ENCODE peak calls at places on chromosomes 1 and 21, in eight cellular contexts. K, I, Y, F, M, V, H and L are unnamed samples.
A peak's percentile ranks its signal among the peaks of the same experiment; 100 is the strongest.

GRCh38 chr1:8239039-8239305 is 78.9 kb upstream of the SLC45A1 start:
- DNase-seq in Y (no peak), F (no peak), K (peak; percentile 43), H (no peak), M (peak; percentile 53), V (peak; percentile 60), I (peak; percentile 64), L (peak; percentile 57)

GRCh38 chr1:234978397-234979291 is 150.0 kb downstream of the TOMM20 start:
- DNase-seq in V (peak; percentile 45), Y (peak; percentile 64), K (no peak), M (peak; percentile 90), F (no peak), I (peak; percentile 87), H (peak; percentile 78), L (no peak)

GRCh38 chr1:243434594-243434993 is 178.8 kb downstream of the SDCCAG8 start:
- DNase-seq in I (no peak), K (no peak), V (no peak), M (no peak), F (no peak), Y (no peak), H (no peak), L (no peak)

GRCh38 chr1:200493344-200493743 is 83.5 kb upstream of the ZNF281 start:
- DNase-seq in V (peak; percentile 13), H (no peak), I (no peak), Y (no peak), M (no peak), K (no peak), F (no peak), L (no peak)

GRCh38 chr21:15742052-15742451 is 12.3 kb downstream of the USP25 start:
- DNase-seq in H (no peak), K (no peak), M (no peak), V (no peak), I (no peak), Y (peak; percentile 19), F (no peak), L (no peak)

GRCh38 chr1:29315262-29315661 is 78.9 kb downstream of the PTPRU start:
- DNase-seq in F (no peak), K (no peak), H (no peak), M (no peak), Y (no peak), I (no peak), V (no peak), L (no peak)

GRCh38 chr1:5768014-5768413 is 224.2 kb downstream of the NPHP4 start:
- DNase-seq in F (no peak), Y (no peak), V (no peak), H (no peak), K (no peak), I (no peak), M (no peak), L (no peak)

GRCh38 chr1:18230840-18231239 is 123.2 kb downstream of the IGSF21 start:
- DNase-seq in H (no peak), V (no peak), M (no peak), F (no peak), K (no peak), Y (no peak), I (no peak), L (no peak)

GRCh38 chr1:107277022-107277421 is 136.2 kb downstream of the NTNG1 start:
- DNase-seq in Y (no peak), M (peak; percentile 16), K (peak; percentile 9), I (peak; percentile 41), V (peak; percentile 23), F (no peak), H (peak; percentile 78), L (no peak)

GRCh38 chr21:34276711-34277425 is 86.9 kb upstream of the KCNE2 start:
- DNase-seq in Y (no peak), V (no peak), H (no peak), F (no peak), I (no peak), M (peak; percentile 18), K (no peak), L (no peak)

GRCh38 chr1:77143529-77144121 is 75.6 kb downstream of the PIGK start:
- DNase-seq in Y (no peak), H (peak; percentile 13), M (no peak), V (no peak), F (no peak), I (no peak), K (no peak), L (no peak)

GRCh38 chr1:2316451-2316940 is 74.9 kb downstream of the MORN1 start:
- DNase-seq in Y (no peak), I (no peak), M (no peak), V (no peak), H (no peak), F (no peak), K (no peak), L (no peak)

GRCh38 chr1:150528997-150529396 is 13.4 kb downstream of the FALEC start:
- DNase-seq in H (no peak), V (peak; percentile 50), Y (no peak), M (peak; percentile 54), F (no peak), I (no peak), K (peak; percentile 38), L (no peak)

GRCh38 chr1:179883739-179884138 is 1.7 kb downstream of the TOR1AIP1 start:
- DNase-seq in K (no peak), M (no peak), I (no peak), H (peak; percentile 66), Y (no peak), F (no peak), V (no peak), L (no peak)

GRCh38 chr1:48371598-48371997 is 100.4 kb downstream of the SPATA6 start:
- DNase-seq in K (no peak), F (no peak), I (no peak), Y (no peak), H (no peak), M (no peak), V (no peak), L (no peak)

GRCh38 chr1:53145942-53146708 is 3.7 kb upstream of the SLC1A7 start:
- DNase-seq in V (peak; percentile 87), I (peak; percentile 40), F (peak; percentile 96), Y (peak; percentile 81), K (peak; percentile 88), M (peak; percentile 99), H (peak; percentile 94), L (peak; percentile 75)

GRCh38 chr1:47805826-47806450 is 191.2 kb downstream of the TRABD2B start:
- DNase-seq in F (no peak), K (no peak), V (no peak), H (peak; percentile 33), Y (no peak), I (no peak), M (no peak), L (no peak)

GRCh38 chr21:41745971-41746743 is 20.7 kb downstream of the RIPK4 start:
- DNase-seq in I (no peak), Y (no peak), V (no peak), K (no peak), F (peak; percentile 63), H (no peak), M (no peak), L (no peak)

GRCh38 chr1:81574365-81574764 is 226.4 kb upstream of the ADGRL2 start:
- DNase-seq in K (no peak), V (no peak), F (no peak), H (no peak), M (no peak), Y (no peak), I (no peak), L (no peak)

GRCh38 chr1:157961805-157962762 is 31.4 kb upstream of the KIRREL1 start:
- DNase-seq in M (peak; percentile 75), K (no peak), V (no peak), Y (no peak), H (peak; percentile 75), I (no peak), F (no peak), L (no peak)

GRCh38 chr1:10692401-10693021 is 103.9 kb downstream of the CASZ1 start:
- DNase-seq in V (peak; percentile 83), K (peak; percentile 75), M (no peak), I (peak; percentile 88), Y (no peak), H (peak; percentile 71), F (no peak), L (peak; percentile 71)

GRCh38 chr1:79982218-79982617 is 975.7 kb upstream of the ADGRL4 start:
- DNase-seq in I (peak; percentile 20), F (peak; percentile 39), V (peak; percentile 90), K (peak; percentile 82), M (peak; percentile 78), H (peak; percentile 36), Y (peak; percentile 87), L (peak; percentile 81)

GRCh38 chr1:223704921-223705878 is 7.1 kb upstream of the CAPN2 start:
- DNase-seq in V (no peak), I (no peak), F (no peak), M (no peak), Y (no peak), K (no peak), H (no peak), L (no peak)

GRCh38 chr1:40449684-40450490 is at the start of gene ZFP69B:
- DNase-seq in I (peak; percentile 92), M (peak; percentile 90), V (peak; percentile 95), H (peak; percentile 97), F (peak; percentile 95), Y (peak; percentile 95), K (peak; percentile 93), L (peak; percentile 86)
- TF ChIP-seq CTCF in I (no peak), M (no peak), V (no peak), H (no peak), F (no peak), Y (no peak), K (no peak), L (no peak)

GRCh38 chr1:22807340-22807739 is 96.7 kb downstream of the EPHB2 start:
- DNase-seq in H (no peak), K (no peak), F (no peak), V (no peak), M (no peak), Y (no peak), I (no peak), L (no peak)
- H3K4me3 ChIP-seq in H (no peak overlapping the region), K (no peak overlapping the region), F (no peak overlapping the region), V (no peak overlapping the region), M (no peak overlapping the region), Y (no peak overlapping the region), I (no peak overlapping the region), L (no peak overlapping the region)

GRCh38 chr1:209229494-209230059 is 353.9 kb upstream of the CAMK1G start:
- DNase-seq in V (no peak), Y (no peak), I (no peak), M (no peak), K (no peak), F (no peak), H (no peak), L (no peak)

GRCh38 chr1:209231476-209232156 is 351.9 kb upstream of the CAMK1G start:
- DNase-seq in H (no peak), Y (no peak), K (no peak), I (no peak), V (no peak), M (no peak), F (no peak), L (no peak)

GRCh38 chr1:209224886-209225285 is 358.6 kb upstream of the CAMK1G start:
- DNase-seq in F (no peak), K (no peak), M (no peak), I (no peak), Y (no peak), V (no peak), H (no peak), L (no peak)

GRCh38 chr1:209230319-209230718 is 353.2 kb upstream of the CAMK1G start:
- DNase-seq in Y (no peak), M (no peak), H (no peak), F (no peak), V (no peak), I (no peak), K (no peak), L (no peak)

GRCh38 chr1:209227941-209228340 is 355.6 kb upstream of the CAMK1G start:
- DNase-seq in V (no peak), M (no peak), Y (no peak), I (no peak), H (no peak), F (no peak), K (no peak), L (no peak)
- TF ChIP-seq CTCF in V (no peak), M (no peak), Y (no peak), I (no peak), H (no peak), F (no peak), K (no peak), L (no peak)

GRCh38 chr1:41433501-41433900 is 51.0 kb downstream of the EDN2 start:
- DNase-seq in V (no peak), M (no peak), K (no peak), I (no peak), Y (peak; percentile 20), H (no peak), F (peak; percentile 53), L (no peak)
- H3K4me3 ChIP-seq in V (no peak overlapping the region), M (no peak overlapping the region), K (no peak overlapping the region), I (no peak overlapping the region), Y (no peak overlapping the region), H (no peak overlapping the region), F (no peak overlapping the region), L (no peak overlapping the region)